ENCODE peak calls at places on chromosome 20, in six cellular contexts. V, A, Q, H, G and B are unnamed samples.
A peak's percentile ranks its signal among the peaks of the same experiment; 100 is the strongest.

GRCh38 chr20:6654490-6655247 is 112.8 kb upstream of the BMP2 start:
- DNase-seq in V (no peak), A (no peak), Q (no peak), H (no peak), G (no peak), B (no peak)

GRCh38 chr20:45359069-45359405 is 3.9 kb upstream of the SYS1 start:
- DNase-seq in V (peak; percentile 45), A (no peak), Q (peak; percentile 61), H (peak; percentile 79), G (no peak), B (no peak)

GRCh38 chr20:62227977-62228958 is 8.2 kb upstream of the HRH3 start:
- DNase-seq in V (no peak), A (no peak), Q (no peak), H (no peak), G (no peak), B (no peak)

GRCh38 chr20:43584448-43585138 is 6.1 kb upstream of the IFT52 start:
- DNase-seq in V (no peak), A (no peak), Q (peak; percentile 49), H (peak; percentile 82), G (no peak), B (no peak)

GRCh38 chr20:19460386-19460785 is 247.9 kb downstream of the SLC24A3 start:
- DNase-seq in V (no peak), A (no peak), Q (no peak), H (peak; percentile 23), G (no peak), B (no peak)

GRCh38 chr20:32609371-32609773 is 24.2 kb upstream of the NOL4L start:
- DNase-seq in V (no peak), A (no peak), Q (no peak), H (no peak), G (no peak), B (no peak)

GRCh38 chr20:44279228-44279627 is 31.8 kb downstream of the FITM2 start:
- DNase-seq in V (no peak), A (no peak), Q (peak; percentile 66), H (peak; percentile 91), G (no peak), B (no peak)

GRCh38 chr20:44954198-44954597 is 6.0 kb downstream of the TOMM34 start:
- DNase-seq in V (no peak), A (no peak), Q (no peak), H (no peak), G (no peak), B (no peak)

GRCh38 chr20:50602432-50603088 is 88.8 kb downstream of the RIPOR3 start:
- DNase-seq in V (no peak), A (no peak), Q (no peak), H (no peak), G (no peak), B (no peak)

GRCh38 chr20:61520076-61520639 is 268.1 kb downstream of the CDH4 start:
- DNase-seq in V (no peak), A (no peak), Q (no peak), H (no peak), G (no peak), B (no peak)

GRCh38 chr20:9169409-9169808 is 100.5 kb downstream of the PLCB4 start:
- DNase-seq in V (no peak), A (no peak), Q (no peak), H (no peak), G (no peak), B (no peak)

GRCh38 chr20:57210911-57211280 is 55.5 kb downstream of the BMP7 start:
- DNase-seq in V (no peak), A (no peak), Q (no peak), H (no peak), G (no peak), B (no peak)

GRCh38 chr20:17835941-17836861 is 132.4 kb downstream of the SNX5 start:
- DNase-seq in V (no peak), A (no peak), Q (no peak), H (peak; percentile 95), G (no peak), B (no peak)

GRCh38 chr20:44598413-44599290 is 16.3 kb downstream of the PKIG start:
- DNase-seq in V (no peak), A (peak; percentile 44), Q (no peak), H (no peak), G (no peak), B (no peak)

GRCh38 chr20:62161347-62161746 is 17.8 kb downstream of the SS18L1 start:
- DNase-seq in V (peak; percentile 56), A (no peak), Q (no peak), H (peak; percentile 87), G (no peak), B (no peak)

GRCh38 chr20:63178889-63179751 is 36.8 kb downstream of the YTHDF1 start:
- DNase-seq in V (peak; percentile 38), A (peak; percentile 93), Q (no peak), H (no peak), G (peak; percentile 75), B (peak; percentile 34)

GRCh38 chr20:9160341-9160740 is 91.5 kb downstream of the PLCB4 start:
- DNase-seq in V (no peak), A (no peak), Q (no peak), H (no peak), G (no peak), B (no peak)

GRCh38 chr20:23144856-23145255 is 58.7 kb upstream of the CD93 start:
- DNase-seq in V (no peak), A (no peak), Q (no peak), H (no peak), G (no peak), B (no peak)

GRCh38 chr20:17556842-17557674 is 12.8 kb upstream of the DSTN start:
- DNase-seq in V (peak; percentile 84), A (no peak), Q (no peak), H (peak; percentile 56), G (no peak), B (no peak)

GRCh38 chr20:61115627-61116026 is 136.4 kb upstream of the CDH4 start:
- DNase-seq in V (no peak), A (no peak), Q (no peak), H (no peak), G (no peak), B (no peak)

GRCh38 chr20:37501940-37502339 is 19.1 kb upstream of the NNAT start:
- DNase-seq in V (no peak), A (no peak), Q (no peak), H (no peak), G (no peak), B (no peak)

GRCh38 chr20:38158701-38159325 is 6.3 kb downstream of the TGM2 start:
- DNase-seq in V (peak; percentile 66), A (no peak), Q (no peak), H (no peak), G (no peak), B (no peak)

GRCh38 chr20:12086359-12086758 is 168.7 kb downstream of the BTBD3 start:
- DNase-seq in V (no peak), A (no peak), Q (no peak), H (no peak), G (no peak), B (no peak)

GRCh38 chr20:62804632-62805364 is at the start of gene OGFR:
- DNase-seq in V (peak; percentile 79), A (peak; percentile 97), Q (peak; percentile 55), H (peak; percentile 21), G (peak; percentile 63), B (peak; percentile 72)

GRCh38 chr20:34874094-34874654 is 1.5 kb upstream of the GGT7 start:
- DNase-seq in V (peak; percentile 65), A (peak; percentile 79), Q (peak; percentile 83), H (peak; percentile 56), G (peak; percentile 21), B (peak; percentile 52)

GRCh38 chr20:58700121-58700780 is 7.7 kb downstream of the NPEPL1 start:
- DNase-seq in V (no peak), A (no peak), Q (no peak), H (no peak), G (no peak), B (no peak)

GRCh38 chr20:8654486-8654885 is 414.4 kb upstream of the PLCB4 start:
- DNase-seq in V (no peak), A (no peak), Q (no peak), H (no peak), G (no peak), B (no peak)